ENCODE peak calls at places on chromosomes 5 and 9, in four cellular contexts. D, M, A and U are unnamed samples.

GRCh38 chr5:32174011-32174866 is at the start of gene GOLPH3:
- DNase-seq in A (peak), D (peak), M (peak), U (peak)

GRCh38 chr5:6342689-6343315 is 35.5 kb downstream of the MED10 start:
- DNase-seq in D (no peak), A (no peak), M (no peak), U (no peak)

GRCh38 chr5:125865166-125865815 is 557.9 kb upstream of the GRAMD2B start:
- DNase-seq in M (no peak), D (no peak), A (no peak), U (no peak)

GRCh38 chr5:78377056-78377717 is 16.8 kb downstream of the SCAMP1 start:
- DNase-seq in M (no peak), D (no peak), A (peak), U (no peak)

GRCh38 chr5:139651863-139652787 is 4.0 kb downstream of the CXXC5 start:
- DNase-seq in D (no peak), A (peak), M (peak), U (peak)

GRCh38 chr5:54643679-54644078 is 126.1 kb downstream of the SNX18 start:
- DNase-seq in A (peak), M (no peak), D (no peak), U (no peak)

GRCh38 chr9:121220996-121221671 is 19.5 kb upstream of the RAB14 start:
- DNase-seq in D (no peak), M (no peak), A (no peak), U (no peak)

GRCh38 chr9:4548796-4549725 is 58.8 kb downstream of the SLC1A1 start:
- DNase-seq in D (no peak), A (peak), M (peak), U (no peak)

GRCh38 chr5:151745071-151745705 is 13.2 kb downstream of the ATOX1 start:
- DNase-seq in A (peak), D (peak), M (no peak), U (no peak)

GRCh38 chr5:180844432-180844831 is 16.6 kb downstream of the ZFP62 start:
- DNase-seq in D (no peak), M (no peak), A (no peak), U (no peak)

GRCh38 chr5:1396029-1396816 is 49.0 kb downstream of the SLC6A3 start:
- DNase-seq in D (no peak), M (no peak), A (no peak), U (no peak)

GRCh38 chr9:116027951-116028350 is 125.6 kb upstream of the PAPPA start:
- DNase-seq in D (no peak), M (no peak), A (no peak), U (no peak)

GRCh38 chr5:137696481-137696880 is 39.4 kb downstream of the KLHL3 start:
- DNase-seq in D (no peak), M (no peak), A (no peak), U (no peak)

GRCh38 chr5:180291234-180291940 is 496 bp downstream of the MAPK9 start:
- DNase-seq in D (no peak), M (peak), A (no peak), U (no peak)

GRCh38 chr5:42887094-42887493 is 75.4 kb upstream of the SELENOP start:
- DNase-seq in A (no peak), D (no peak), M (no peak), U (no peak)

GRCh38 chr9:92414566-92414965 is 9.7 kb downstream of the OMD start:
- DNase-seq in A (no peak), D (no peak), M (no peak), U (no peak)

GRCh38 chr5:154384480-154385235 is 61.1 kb upstream of the SAP30L start:
- DNase-seq in M (peak), A (no peak), D (no peak), U (peak)

GRCh38 chr5:169125571-169125970 is 175.4 kb downstream of the SLIT3 start:
- DNase-seq in D (no peak), M (no peak), A (no peak), U (no peak)

GRCh38 chr5:137822158-137822764 is 45.4 kb upstream of the MYOT start:
- DNase-seq in M (peak), D (no peak), A (peak), U (no peak)

GRCh38 chr5:113378960-113379541 is 55.7 kb downstream of the TSSK1B start:
- DNase-seq in A (peak), D (no peak), M (peak), U (no peak)

GRCh38 chr9:110880123-110880522 is 158.1 kb downstream of the LPAR1 start:
- DNase-seq in A (peak), D (no peak), M (no peak), U (no peak)

GRCh38 chr5:102152906-102153787 is 142.9 kb downstream of the SLCO4C1 start:
- DNase-seq in A (no peak), D (no peak), M (peak), U (no peak)

GRCh38 chr5:150523472-150524350 is 15.8 kb downstream of the NDST1 start:
- DNase-seq in D (no peak), M (peak), A (peak), U (no peak)

GRCh38 chr9:103991698-103992097 is 102.4 kb upstream of the SMC2 start:
- DNase-seq in A (no peak), D (no peak), M (no peak), U (no peak)

GRCh38 chr5:113764382-113764781 is 250.9 kb downstream of the YTHDC2 start:
- DNase-seq in A (no peak), D (no peak), M (no peak), U (no peak)

GRCh38 chr5:113000466-113000865 is 23.9 kb downstream of the DCP2 start:
- DNase-seq in A (no peak), D (no peak), M (no peak), U (no peak)

GRCh38 chr5:180596668-180597231 is 5.5 kb upstream of the SCGB3A1 start:
- DNase-seq in D (no peak), A (no peak), M (no peak), U (no peak)

GRCh38 chr5:163453705-163454104 is 6.2 kb downstream of the NUDCD2 start:
- DNase-seq in A (peak), D (no peak), M (no peak), U (no peak)

GRCh38 chr5:38718874-38719391 is 126.9 kb upstream of the OSMR start:
- DNase-seq in A (peak), D (no peak), M (no peak), U (no peak)

GRCh38 chr9:78356634-78357033 is 59.7 kb downstream of the PSAT1 start:
- DNase-seq in D (no peak), A (no peak), M (no peak), U (no peak)

GRCh38 chr9:106718996-106719395 is 144.0 kb upstream of the ZNF462 start:
- DNase-seq in A (no peak), D (no peak), M (no peak), U (no peak)

GRCh38 chr9:137506274-137506673 is 43.9 kb downstream of the PNPLA7 start:
- DNase-seq in A (no peak), D (no peak), M (no peak), U (no peak)

GRCh38 chr5:139422307-139422893 is 16.9 kb downstream of the DNAJC18 start:
- DNase-seq in D (no peak), A (peak), M (peak), U (no peak)

GRCh38 chr5:142120247-142120935 is 11.8 kb downstream of the NDFIP1 start:
- DNase-seq in D (no peak), M (no peak), A (peak), U (no peak)

GRCh38 chr5:1055896-1056610 is 47.5 kb downstream of the NKD2 start:
- DNase-seq in A (no peak), M (no peak), D (no peak), U (no peak)

GRCh38 chr9:111298831-111299603 is 31.0 kb downstream of the OR2K2 start:
- DNase-seq in M (peak), A (peak), D (no peak), U (no peak)

GRCh38 chr9:6960777-6961176 is 203.0 kb downstream of the KDM4C start:
- DNase-seq in A (no peak), M (no peak), D (no peak), U (no peak)

GRCh38 chr5:16863380-16864007 is 72.6 kb downstream of the MYO10 start:
- DNase-seq in A (no peak), M (no peak), D (no peak), U (no peak)

GRCh38 chr5:158759276-158759675 is 340.4 kb downstream of the EBF1 start:
- DNase-seq in A (no peak), D (no peak), M (no peak), U (no peak)

GRCh38 chr5:158755971-158756370 is 343.7 kb downstream of the EBF1 start:
- DNase-seq in D (no peak), A (no peak), M (no peak), U (no peak)

GRCh38 chr5:158755221-158755620 is 344.5 kb downstream of the EBF1 start:
- DNase-seq in M (peak), D (no peak), A (no peak), U (no peak)

GRCh38 chr5:158758666-158759065 is 341.1 kb downstream of the EBF1 start:
- DNase-seq in M (no peak), D (no peak), A (no peak), U (no peak)

DNA sequence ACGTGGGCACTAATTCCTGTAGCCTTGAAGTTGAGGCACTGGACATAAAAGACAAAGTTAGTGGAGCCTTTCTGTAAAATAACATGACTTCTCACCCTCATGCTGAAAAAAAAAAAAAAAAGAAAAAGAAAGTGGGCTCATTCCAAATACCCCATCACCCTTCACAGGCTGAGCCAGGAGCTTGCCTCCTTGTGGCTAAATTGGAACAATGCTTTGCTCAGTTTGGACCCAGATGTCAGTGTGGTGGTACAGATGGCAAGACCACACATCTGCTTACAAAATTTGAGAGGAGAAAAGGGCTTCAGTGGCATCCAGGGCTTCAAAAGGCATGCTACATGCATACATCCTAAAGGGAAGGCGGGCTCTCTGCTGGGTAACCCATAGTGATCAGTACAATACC is 342.8 kb downstream of the EBF1 start:
- DNase-seq in A (no peak), D (no peak), M (peak), U (no peak)
- TF ChIP-seq CTCF in A (no peak), D (no peak), M (peak), U (no peak)

DNA sequence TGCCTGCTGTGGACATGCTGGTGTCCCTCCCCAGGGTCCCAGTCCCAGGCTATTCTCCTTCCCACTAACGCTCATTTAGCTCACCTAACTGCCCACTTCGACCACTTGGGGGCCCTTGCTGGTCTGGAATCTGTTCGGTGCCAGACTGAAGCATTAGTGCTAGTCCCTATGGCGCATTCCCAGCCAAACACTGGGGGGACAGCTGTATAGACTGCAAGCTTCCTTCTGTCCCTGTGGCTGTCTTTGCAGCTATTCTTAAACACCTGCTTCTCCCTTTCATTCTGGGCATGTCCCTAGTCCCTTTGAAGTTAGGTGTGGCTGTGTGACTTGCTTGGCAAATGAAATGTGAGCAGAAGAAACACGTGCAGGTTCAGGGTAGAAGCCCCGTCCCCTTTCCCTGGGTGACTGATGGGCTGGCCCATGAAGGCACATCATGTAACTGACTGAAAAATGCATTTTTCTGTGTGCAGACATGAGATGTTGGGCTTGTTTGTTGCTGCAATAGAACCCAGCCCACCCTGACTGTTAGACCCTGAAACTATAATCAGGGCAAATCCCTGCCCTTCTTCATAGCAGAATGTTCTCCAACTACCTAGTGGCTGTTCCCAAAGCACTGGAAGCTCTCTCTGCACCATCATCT is 134.4 kb downstream of the BARX1 start:
- DNase-seq in D (no peak), A (no peak), M (no peak), U (no peak)
- TF ChIP-seq CTCF in D (no peak), A (no peak), M (no peak), U (no peak)

DNA sequence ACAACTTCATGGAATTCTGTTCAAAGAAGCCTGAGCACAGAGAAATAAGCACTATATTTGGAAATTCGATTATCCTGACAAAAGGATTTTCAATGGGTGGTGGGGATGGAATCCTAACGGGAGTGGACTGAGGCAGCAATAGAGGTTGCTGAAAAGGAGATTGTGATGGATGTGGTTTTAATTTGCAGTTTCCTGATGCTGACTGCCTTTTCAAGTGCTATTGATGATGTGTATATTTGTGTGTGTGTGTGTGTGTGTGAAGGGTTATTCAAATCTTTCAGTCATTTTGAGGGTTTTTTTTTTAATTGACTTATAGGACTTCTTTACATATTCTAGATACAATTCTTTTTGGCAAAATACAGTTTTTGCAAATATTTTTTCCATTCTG is 614.5 kb downstream of the HINT1 start:
- DNase-seq in A (no peak), D (no peak), M (no peak), U (no peak)
- TF ChIP-seq CTCF in A (no peak), D (no peak), M (no peak), U (no peak)

DNA sequence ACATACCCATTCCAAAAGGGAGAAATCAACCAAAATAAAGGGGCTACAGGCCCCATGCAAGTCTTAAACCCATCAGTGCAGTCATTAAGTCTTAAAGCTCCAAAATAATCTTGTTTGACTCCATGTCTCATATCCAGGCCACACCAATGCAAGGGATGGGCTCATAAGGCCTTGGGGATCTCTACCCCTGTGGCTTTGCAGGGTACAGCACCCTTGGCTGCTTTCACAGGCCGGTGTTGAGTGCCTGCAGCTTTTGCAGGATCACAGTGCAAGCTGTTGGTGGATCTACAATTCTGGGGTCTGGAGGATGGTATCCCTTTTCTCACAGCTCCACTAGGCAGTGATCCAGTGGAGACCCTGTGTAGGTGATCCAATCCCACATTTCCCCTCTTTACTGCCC is 5.0 kb upstream of the SPINK14 start:
- DNase-seq in A (no peak), D (no peak), M (no peak), U (no peak)
- TF ChIP-seq CTCF in A (no peak), D (no peak), M (no peak), U (no peak)

GRCh38 chr9:98468567-98469239 is 213.3 kb upstream of the TBC1D2 start:
- DNase-seq in M (no peak), A (no peak), D (no peak), U (no peak)
- TF ChIP-seq CTCF in M (no peak), A (no peak), D (no peak), U (no peak)